ENCODE peak calls at places on chromosomes 1 and 21, in five cellular contexts. One of them, this sample, is unnamed.

GRCh38 chr1:108712605-108713150 is at the start of gene FNDC7:
- DNase-seq in gastrocnemius medialis: no peak
- DNase-seq in heart left ventricle: no peak
- DNase-seq in suprapubic skin: no peak
- DNase-seq in pancreas: no peak
- DNase-seq in this sample: no peak

GRCh38 chr1:8082945-8083344 is 56.8 kb upstream of the ERRFI1 start:
- DNase-seq in gastrocnemius medialis: no peak
- DNase-seq in heart left ventricle: peak; percentile 33
- DNase-seq in suprapubic skin: no peak
- DNase-seq in pancreas: no peak
- DNase-seq in this sample: peak; percentile 96

GRCh38 chr1:65011983-65012382 is 45.6 kb upstream of the JAK1 start:
- DNase-seq in gastrocnemius medialis: no peak
- DNase-seq in heart left ventricle: no peak
- DNase-seq in suprapubic skin: no peak
- DNase-seq in pancreas: no peak
- DNase-seq in this sample: no peak

GRCh38 chr1:199404976-199405375 is 622.5 kb upstream of the NR5A2 start:
- DNase-seq in gastrocnemius medialis: no peak
- DNase-seq in heart left ventricle: no peak
- DNase-seq in suprapubic skin: no peak
- DNase-seq in pancreas: no peak
- DNase-seq in this sample: peak; percentile 21

GRCh38 chr1:47913225-47913823 is 83.9 kb downstream of the TRABD2B start:
- DNase-seq in gastrocnemius medialis: no peak
- DNase-seq in heart left ventricle: no peak
- DNase-seq in suprapubic skin: no peak
- DNase-seq in pancreas: no peak
- DNase-seq in this sample: no peak

GRCh38 chr1:162233066-162233465 is 143.6 kb downstream of the SPATA46 start:
- DNase-seq in gastrocnemius medialis: no peak
- DNase-seq in heart left ventricle: no peak
- DNase-seq in suprapubic skin: no peak
- DNase-seq in pancreas: no peak
- DNase-seq in this sample: no peak

GRCh38 chr21:33071878-33072306 is 2.0 kb downstream of the OLIG1 start:
- DNase-seq in gastrocnemius medialis: no peak
- DNase-seq in heart left ventricle: no peak
- DNase-seq in suprapubic skin: no peak
- DNase-seq in pancreas: no peak
- DNase-seq in this sample: peak; percentile 8

GRCh38 chr1:35707253-35708178 is 11.2 kb downstream of the C1orf216 start:
- DNase-seq in gastrocnemius medialis: no peak
- DNase-seq in heart left ventricle: no peak
- DNase-seq in suprapubic skin: no peak
- DNase-seq in pancreas: peak; percentile 64
- DNase-seq in this sample: no peak

GRCh38 chr1:150753416-150753815 is 12.2 kb downstream of the CTSS start:
- DNase-seq in gastrocnemius medialis: no peak
- DNase-seq in heart left ventricle: no peak
- DNase-seq in suprapubic skin: no peak
- DNase-seq in pancreas: no peak
- DNase-seq in this sample: no peak

GRCh38 chr1:107057197-107058133 is 991 bp downstream of the PRMT6 start:
- DNase-seq in gastrocnemius medialis: peak; percentile 15
- DNase-seq in heart left ventricle: peak; percentile 66
- DNase-seq in suprapubic skin: peak; percentile 78
- DNase-seq in pancreas: peak; percentile 93
- DNase-seq in this sample: peak; percentile 44

GRCh38 chr1:215899901-215900300 is 332.8 kb downstream of the KCTD3 start:
- DNase-seq in gastrocnemius medialis: no peak
- DNase-seq in heart left ventricle: no peak
- DNase-seq in suprapubic skin: no peak
- DNase-seq in pancreas: no peak
- DNase-seq in this sample: no peak

GRCh38 chr1:174204697-174205308 is 45.5 kb downstream of the RABGAP1L start:
- DNase-seq in gastrocnemius medialis: no peak
- DNase-seq in heart left ventricle: no peak
- DNase-seq in suprapubic skin: no peak
- DNase-seq in pancreas: no peak
- DNase-seq in this sample: peak; percentile 11

GRCh38 chr21:31505975-31506374 is 153.5 kb upstream of the SOD1 start:
- DNase-seq in gastrocnemius medialis: no peak
- DNase-seq in heart left ventricle: no peak
- DNase-seq in suprapubic skin: no peak
- DNase-seq in pancreas: no peak
- DNase-seq in this sample: no peak

GRCh38 chr1:177448652-177449351 is 278.0 kb downstream of the BRINP2 start:
- DNase-seq in gastrocnemius medialis: peak; percentile 51
- DNase-seq in heart left ventricle: no peak
- DNase-seq in suprapubic skin: no peak
- DNase-seq in pancreas: no peak
- DNase-seq in this sample: peak; percentile 86

DNA sequence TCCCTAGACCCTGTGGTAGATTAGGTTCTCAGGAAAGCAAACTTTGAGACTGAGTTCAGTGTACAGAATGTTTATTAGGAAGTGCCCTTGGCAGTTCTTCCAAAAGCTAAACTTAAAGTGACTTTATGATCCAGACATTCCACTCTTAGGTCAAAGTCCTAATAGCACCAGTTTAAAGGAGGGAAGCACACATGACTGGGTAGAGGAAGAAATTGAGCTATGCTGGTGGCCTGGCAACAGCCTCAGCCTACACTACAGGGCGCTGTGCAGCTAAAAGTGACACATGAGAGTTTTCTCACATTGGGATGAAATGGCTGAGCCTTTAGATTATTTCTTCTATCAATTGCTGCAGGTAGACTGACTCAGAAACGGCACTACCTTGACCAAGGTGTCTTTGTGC is 280.4 kb downstream of the BRINP2 start:
- DNase-seq in gastrocnemius medialis: no peak
- DNase-seq in heart left ventricle: no peak
- DNase-seq in suprapubic skin: no peak
- DNase-seq in pancreas: no peak
- DNase-seq in this sample: no peak
- TF ChIP-seq CTCF in gastrocnemius medialis: no peak
- TF ChIP-seq CTCF in heart left ventricle: no peak
- TF ChIP-seq CTCF in suprapubic skin: no peak
- TF ChIP-seq CTCF in pancreas: no peak
- TF ChIP-seq CTCF in this sample: no peak

DNA sequence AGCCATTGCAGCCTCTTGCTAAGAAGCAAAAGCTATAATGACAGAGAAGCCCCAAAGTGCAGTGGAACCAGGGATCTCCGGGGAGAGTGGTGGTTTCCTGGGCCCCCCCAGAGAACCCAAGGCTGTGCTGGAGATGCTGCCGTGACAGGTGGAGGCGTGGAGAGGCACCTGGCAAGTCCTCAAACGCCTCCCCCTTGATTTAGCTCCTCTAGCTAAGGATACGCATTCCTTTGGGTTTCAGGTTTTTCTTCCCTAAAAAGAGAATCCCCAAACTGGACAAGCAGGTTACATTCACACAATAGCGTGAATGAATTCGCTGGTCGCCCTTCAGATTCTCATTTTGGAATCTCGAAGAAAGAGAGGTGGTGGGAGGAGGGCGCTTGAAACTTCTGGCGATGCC is 858 bp upstream of the ATP1A1 start:
- DNase-seq in gastrocnemius medialis: no peak
- DNase-seq in heart left ventricle: no peak
- DNase-seq in suprapubic skin: no peak
- DNase-seq in pancreas: no peak
- DNase-seq in this sample: no peak
- H3K4me3 ChIP-seq in gastrocnemius medialis: peak overlapping the region; percentile 93
- H3K4me3 ChIP-seq in heart left ventricle: peak overlapping the region; percentile 73
- H3K4me3 ChIP-seq in suprapubic skin: peak overlapping the region; percentile 90
- H3K4me3 ChIP-seq in pancreas: peak overlapping the region; percentile 96
- H3K4me3 ChIP-seq in this sample: peak overlapping the region; percentile 85

GRCh38 chr1:23810818-23811420 is 10.4 kb upstream of the GALE start:
- DNase-seq in gastrocnemius medialis: no peak
- DNase-seq in heart left ventricle: no peak
- DNase-seq in suprapubic skin: no peak
- DNase-seq in pancreas: no peak
- DNase-seq in this sample: peak; percentile 43

GRCh38 chr1:23805025-23805424 is 4.5 kb upstream of the GALE start:
- DNase-seq in gastrocnemius medialis: no peak
- DNase-seq in heart left ventricle: no peak
- DNase-seq in suprapubic skin: no peak
- DNase-seq in pancreas: no peak
- DNase-seq in this sample: no peak

GRCh38 chr1:23807453-23807852 is 6.9 kb upstream of the GALE start:
- DNase-seq in gastrocnemius medialis: no peak
- DNase-seq in heart left ventricle: no peak
- DNase-seq in suprapubic skin: no peak
- DNase-seq in pancreas: no peak
- DNase-seq in this sample: no peak

GRCh38 chr1:23814016-23814415 is 11.2 kb downstream of the HMGCL start:
- DNase-seq in gastrocnemius medialis: no peak
- DNase-seq in heart left ventricle: no peak
- DNase-seq in suprapubic skin: no peak
- DNase-seq in pancreas: no peak
- DNase-seq in this sample: peak; percentile 67

GRCh38 chr1:23809751-23810171 is 9.2 kb upstream of the GALE start:
- DNase-seq in gastrocnemius medialis: peak; percentile 61
- DNase-seq in heart left ventricle: peak; percentile 78
- DNase-seq in suprapubic skin: no peak
- DNase-seq in pancreas: peak; percentile 89
- DNase-seq in this sample: peak; percentile 68
- TF ChIP-seq CTCF in gastrocnemius medialis: peak; percentile 89
- TF ChIP-seq CTCF in heart left ventricle: peak; percentile 64
- TF ChIP-seq CTCF in suprapubic skin: peak; percentile 18
- TF ChIP-seq CTCF in pancreas: peak; percentile 51
- TF ChIP-seq CTCF in this sample: peak; percentile 77

DNA sequence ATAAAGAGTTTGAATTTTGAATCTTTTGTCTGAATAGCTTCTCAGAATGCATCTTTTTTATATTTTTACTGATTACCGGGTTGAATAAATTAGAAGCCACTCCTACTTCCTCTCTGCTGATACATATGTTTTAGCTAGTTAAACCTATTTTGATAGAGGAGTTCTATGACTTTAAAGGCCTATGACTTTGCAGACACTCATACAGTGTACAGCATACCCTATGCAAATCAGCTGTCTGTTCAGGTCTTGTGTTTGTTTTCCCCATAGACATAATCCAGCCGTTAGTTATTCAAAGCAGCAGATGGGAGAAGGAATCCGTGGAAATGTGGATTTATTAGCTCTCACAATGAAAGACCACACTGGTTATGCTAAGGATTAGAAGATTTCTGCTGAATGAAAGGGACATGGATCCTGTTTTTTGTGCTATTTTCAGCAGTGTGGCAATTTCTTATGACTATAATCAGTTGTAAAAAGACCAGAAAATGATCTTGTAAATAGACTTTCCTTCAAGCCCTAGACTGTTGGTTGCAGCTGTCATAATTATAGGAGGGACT is 59.8 kb downstream of the MAST2 start:
- DNase-seq in gastrocnemius medialis: no peak
- DNase-seq in heart left ventricle: no peak
- DNase-seq in suprapubic skin: no peak
- DNase-seq in pancreas: no peak
- DNase-seq in this sample: no peak
- H3K4me3 ChIP-seq in gastrocnemius medialis: no peak overlapping the region
- H3K4me3 ChIP-seq in heart left ventricle: no peak overlapping the region
- H3K4me3 ChIP-seq in suprapubic skin: no peak overlapping the region
- H3K4me3 ChIP-seq in pancreas: no peak overlapping the region
- H3K4me3 ChIP-seq in this sample: no peak overlapping the region

GRCh38 chr1:70143052-70143659 is 62.2 kb downstream of the LRRC40 start:
- DNase-seq in gastrocnemius medialis: no peak
- DNase-seq in heart left ventricle: no peak
- DNase-seq in suprapubic skin: no peak
- DNase-seq in pancreas: no peak
- DNase-seq in this sample: peak; percentile 66
- TF ChIP-seq CTCF in gastrocnemius medialis: peak; percentile 31
- TF ChIP-seq CTCF in heart left ventricle: no peak
- TF ChIP-seq CTCF in suprapubic skin: no peak
- TF ChIP-seq CTCF in pancreas: no peak
- TF ChIP-seq CTCF in this sample: peak; percentile 42

DNA sequence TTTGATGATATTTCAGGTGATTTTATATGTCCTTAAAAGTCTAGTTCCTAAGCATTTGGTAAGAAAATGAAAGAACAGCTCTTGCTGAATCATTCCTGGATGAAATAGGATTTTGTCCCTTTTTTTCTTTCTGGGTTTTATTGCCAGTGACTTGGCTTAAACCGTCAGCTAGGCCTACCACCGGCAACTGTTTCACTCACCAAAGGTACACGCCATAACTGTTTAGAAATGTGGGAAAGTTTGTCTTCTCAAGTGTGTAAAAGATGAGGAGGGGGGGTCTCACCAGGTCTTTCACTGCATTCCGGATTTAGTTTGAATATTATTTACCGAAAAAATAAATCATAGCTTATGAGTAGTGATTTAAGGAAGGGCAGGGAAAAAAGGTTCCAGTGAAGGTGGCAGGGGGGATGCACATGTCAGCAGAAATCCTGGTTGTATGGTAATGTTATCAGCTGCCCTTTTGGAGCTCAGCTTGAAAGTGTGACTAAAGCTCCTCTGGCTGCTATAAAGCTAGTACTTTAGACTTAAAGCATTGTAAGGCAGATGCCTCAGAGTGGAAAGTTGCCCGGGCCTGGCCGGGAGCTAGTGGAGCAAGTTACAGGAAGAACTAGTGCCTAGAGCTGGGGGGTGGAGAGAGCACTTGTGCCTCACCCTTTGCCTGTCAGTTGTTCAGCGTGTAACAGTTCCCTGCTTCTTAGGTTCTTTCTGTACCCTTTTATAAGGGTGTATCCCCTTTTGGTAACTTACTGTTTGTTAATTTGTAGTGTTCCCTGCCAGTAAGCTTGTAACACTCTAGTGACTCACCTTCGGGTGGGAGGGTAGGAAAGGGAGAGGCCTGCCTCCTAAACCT is 3.1 kb downstream of the ATP1A1 start:
- DNase-seq in gastrocnemius medialis: peak; percentile 95
- DNase-seq in heart left ventricle: peak; percentile 88
- DNase-seq in suprapubic skin: peak; percentile 91
- DNase-seq in pancreas: peak; percentile 75
- DNase-seq in this sample: peak; percentile 96
- H3K4me3 ChIP-seq in gastrocnemius medialis: peak overlapping the region; percentile 93
- H3K4me3 ChIP-seq in heart left ventricle: peak overlapping the region; percentile 73
- H3K4me3 ChIP-seq in suprapubic skin: peak overlapping the region; percentile 90
- H3K4me3 ChIP-seq in pancreas: peak overlapping the region; percentile 96
- H3K4me3 ChIP-seq in this sample: peak overlapping the region; percentile 85

GRCh38 chr1:200916152-200916551 is 21.5 kb downstream of the INAVA start:
- DNase-seq in gastrocnemius medialis: no peak
- DNase-seq in heart left ventricle: no peak
- DNase-seq in suprapubic skin: no peak
- DNase-seq in pancreas: peak; percentile 70
- DNase-seq in this sample: no peak
- TF ChIP-seq CTCF in gastrocnemius medialis: no peak
- TF ChIP-seq CTCF in heart left ventricle: no peak
- TF ChIP-seq CTCF in suprapubic skin: no peak
- TF ChIP-seq CTCF in pancreas: no peak
- TF ChIP-seq CTCF in this sample: no peak

GRCh38 chr21:46637952-46638746 is 2.7 kb downstream of the PRMT2 start:
- DNase-seq in gastrocnemius medialis: no peak
- DNase-seq in heart left ventricle: no peak
- DNase-seq in suprapubic skin: no peak
- DNase-seq in pancreas: no peak
- DNase-seq in this sample: peak; percentile 10
- H3K4me3 ChIP-seq in gastrocnemius medialis: no peak overlapping the region
- H3K4me3 ChIP-seq in heart left ventricle: no peak overlapping the region
- H3K4me3 ChIP-seq in suprapubic skin: peak overlapping the region; percentile 4
- H3K4me3 ChIP-seq in pancreas: no peak overlapping the region
- H3K4me3 ChIP-seq in this sample: no peak overlapping the region